ENCODE peak calls at places on chromosomes 11 and 22, in six cellular contexts. T, Z, W, Q, K and U are unnamed samples.
A peak's percentile ranks its signal among the peaks of the same experiment; 100 is the strongest.

GRCh38 chr22:46586531-46587011 is 33.6 kb upstream of the GRAMD4 start:
- DNase-seq in Z (no peak), W (no peak), Q (peak; percentile 18), T (no peak), K (no peak), U (no peak)

GRCh38 chr11:69154938-69155301 is 815 bp upstream of the SMIM38 start:
- DNase-seq in T (no peak), Q (no peak), Z (no peak), K (no peak), W (no peak), U (no peak)

GRCh38 chr22:23227380-23227779 is 47.1 kb downstream of the BCR start:
- DNase-seq in K (no peak), Q (no peak), T (peak; percentile 38), W (no peak), Z (no peak), U (no peak)

GRCh38 chr11:10294289-10294953 is 402 bp upstream of the SBF2 start:
- DNase-seq in Q (peak; percentile 53), Z (no peak), W (no peak), K (peak; percentile 47), T (peak; percentile 47), U (no peak)

GRCh38 chr11:119446871-119447663 is 24.1 kb upstream of the THY1 start:
- DNase-seq in Z (no peak), W (no peak), T (no peak), Q (no peak), K (no peak), U (no peak)

GRCh38 chr22:48554893-48555552 is 1272.7 kb downstream of the BRD1 start:
- DNase-seq in K (no peak), W (no peak), T (no peak), Q (no peak), Z (peak; percentile 7), U (no peak)

GRCh38 chr11:35061516-35062440 is 77.2 kb upstream of the CD44 start:
- DNase-seq in Z (no peak), T (no peak), K (no peak), W (no peak), Q (no peak), U (no peak)

GRCh38 chr11:70590356-70590991 is 192.1 kb downstream of the CTTN start:
- DNase-seq in Z (no peak), Q (no peak), K (no peak), T (no peak), W (no peak), U (no peak)

GRCh38 chr11:34997872-34998548 is 81.6 kb downstream of the PDHX start:
- DNase-seq in W (no peak), K (no peak), Z (no peak), T (no peak), Q (no peak), U (no peak)

GRCh38 chr11:20632169-20632532 is 32.7 kb downstream of the SLC6A5 start:
- DNase-seq in T (no peak), Z (no peak), W (no peak), K (no peak), Q (no peak), U (no peak)

GRCh38 chr11:86891020-86891419 is 64.2 kb downstream of the FZD4 start:
- DNase-seq in Z (no peak), K (no peak), Q (no peak), T (no peak), W (no peak), U (no peak)

GRCh38 chr11:76830639-76831312 is 29.9 kb upstream of the ACER3 start:
- DNase-seq in Z (peak; percentile 29), W (no peak), K (peak; percentile 36), Q (no peak), T (peak; percentile 78), U (no peak)

GRCh38 chr11:70100283-70100610 is 22.1 kb downstream of the ANO1 start:
- DNase-seq in Q (no peak), T (no peak), W (no peak), K (no peak), Z (no peak), U (no peak)

GRCh38 chr22:24181088-24181995 is at the start of gene SUSD2:
- DNase-seq in K (no peak), Q (no peak), W (no peak), T (no peak), Z (no peak), U (no peak)

GRCh38 chr22:49229483-49230193 is 598.0 kb downstream of the BRD1 start:
- DNase-seq in K (no peak), Z (no peak), T (no peak), Q (no peak), W (peak; percentile 5), U (peak; percentile 40)

GRCh38 chr11:118895093-118896039 is 11.7 kb downstream of the CXCR5 start:
- DNase-seq in Z (no peak), T (no peak), W (no peak), Q (no peak), K (no peak), U (no peak)

GRCh38 chr11:121451982-121452608 is at the start of gene SORL1:
- DNase-seq in T (peak; percentile 76), Z (peak; percentile 30), Q (peak; percentile 78), W (peak; percentile 81), K (peak; percentile 71), U (no peak)

GRCh38 chr11:116352881-116353280 is 419.9 kb downstream of the BUD13 start:
- DNase-seq in Z (no peak), K (peak; percentile 92), Q (no peak), T (no peak), W (no peak), U (no peak)

GRCh38 chr11:69241075-69241740 is 52.7 kb upstream of the MYEOV start:
- DNase-seq in K (no peak), W (peak; percentile 28), Z (no peak), Q (no peak), T (no peak), U (no peak)

GRCh38 chr11:9219572-9219971 is 45.6 kb downstream of the DENND5A start:
- DNase-seq in K (no peak), Z (peak; percentile 94), T (peak; percentile 40), W (no peak), Q (no peak), U (no peak)

GRCh38 chr11:116122697-116123472 is 618.7 kb upstream of the CADM1 start:
- DNase-seq in T (no peak), W (no peak), K (no peak), Z (no peak), Q (no peak), U (no peak)

GRCh38 chr11:120792306-120792705 is 231.6 kb upstream of the TBCEL start:
- DNase-seq in Q (no peak), K (no peak), W (no peak), Z (no peak), T (no peak), U (no peak)

GRCh38 chr11:57779275-57779674 is 17.7 kb downstream of the CTNND1 start:
- DNase-seq in Z (peak; percentile 69), T (peak; percentile 40), Q (peak; percentile 58), W (no peak), K (peak; percentile 71), U (no peak)

GRCh38 chr22:22110548-22111266 is 128.1 kb upstream of the TOP3B start:
- DNase-seq in T (peak; percentile 27), K (peak; percentile 21), W (no peak), Z (peak; percentile 63), Q (peak; percentile 59), U (no peak)
- H3K4me3 ChIP-seq in T (no peak overlapping the region), K (no peak overlapping the region), W (no peak overlapping the region), Z (no peak overlapping the region), Q (no peak overlapping the region), U (no peak overlapping the region)

GRCh38 chr11:32713496-32713895 is 81.0 kb downstream of the CCDC73 start:
- DNase-seq in Z (no peak), W (no peak), T (no peak), Q (no peak), K (no peak), U (no peak)
- TF ChIP-seq CTCF in Z (peak; percentile 33), W (no peak), T (peak; percentile 40), Q (peak; percentile 27), K (no peak), U (no peak)

GRCh38 chr22:38943181-38943580 is 14.2 kb upstream of the APOBEC3A start:
- DNase-seq in Z (no peak), Q (no peak), W (peak; percentile 38), T (no peak), K (no peak), U (no peak)

GRCh38 chr22:38941488-38941987 is 15.9 kb upstream of the APOBEC3A start:
- DNase-seq in Z (no peak), T (peak; percentile 23), K (peak; percentile 54), Q (no peak), W (no peak), U (no peak)

GRCh38 chr22:38944653-38945052 is 12.8 kb upstream of the APOBEC3A start:
- DNase-seq in Z (no peak), Q (no peak), K (no peak), T (no peak), W (no peak), U (no peak)

GRCh38 chr22:38942702-38943101 is 14.7 kb upstream of the APOBEC3A start:
- DNase-seq in W (no peak), Q (no peak), Z (no peak), T (no peak), K (no peak), U (no peak)

DNA sequence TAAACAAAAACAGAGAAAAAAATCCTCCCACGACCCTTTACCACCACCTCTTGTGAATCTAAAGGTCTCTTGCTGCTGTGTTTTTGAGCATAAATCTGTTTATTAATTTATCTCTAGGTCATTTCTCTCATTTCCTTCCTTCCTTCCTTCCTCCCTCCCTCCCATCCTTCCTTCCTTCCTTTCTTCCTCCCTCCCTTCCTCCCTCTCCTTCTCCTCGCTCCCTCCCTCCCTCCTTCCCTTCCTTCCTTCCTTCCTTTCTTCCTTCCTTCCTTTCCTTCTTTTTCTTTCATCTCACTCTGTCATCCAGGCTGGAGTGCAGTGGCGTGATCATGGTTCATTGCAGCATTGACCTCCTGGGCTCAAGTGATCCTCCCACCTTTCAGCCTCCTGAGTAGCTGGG is 13.5 kb upstream of the APOBEC3A start:
- DNase-seq in T (no peak), K (no peak), W (no peak), Z (no peak), Q (no peak), U (no peak)
- H3K4me1 ChIP-seq in T (no peaks in the 10 kb centered on the region), K (no peaks in the 10 kb centered on the region), W (no peaks in the 10 kb centered on the region), Z (no peaks in the 10 kb centered on the region), Q (peaks cover 4% of the 10 kb centered on the region), U (no peaks in the 10 kb centered on the region)

GRCh38 chr11:66718320-66718971 is 10.6 kb downstream of the SPTBN2 start:
- DNase-seq in Z (no peak), K (peak; percentile 77), W (peak; percentile 69), T (no peak), Q (no peak), U (no peak)

GRCh38 chr11:66720223-66720898 is 8.7 kb downstream of the SPTBN2 start:
- DNase-seq in Z (peak; percentile 72), W (peak; percentile 88), K (peak; percentile 98), Q (no peak), T (peak; percentile 99), U (no peak)

GRCh38 chr11:66715346-66716085 is 13.5 kb downstream of the SPTBN2 start:
- DNase-seq in Z (no peak), K (no peak), W (no peak), Q (no peak), T (no peak), U (no peak)

GRCh38 chr11:66719111-66719872 is 9.7 kb downstream of the SPTBN2 start:
- DNase-seq in T (no peak), Q (no peak), Z (no peak), K (no peak), W (no peak), U (no peak)

DNA sequence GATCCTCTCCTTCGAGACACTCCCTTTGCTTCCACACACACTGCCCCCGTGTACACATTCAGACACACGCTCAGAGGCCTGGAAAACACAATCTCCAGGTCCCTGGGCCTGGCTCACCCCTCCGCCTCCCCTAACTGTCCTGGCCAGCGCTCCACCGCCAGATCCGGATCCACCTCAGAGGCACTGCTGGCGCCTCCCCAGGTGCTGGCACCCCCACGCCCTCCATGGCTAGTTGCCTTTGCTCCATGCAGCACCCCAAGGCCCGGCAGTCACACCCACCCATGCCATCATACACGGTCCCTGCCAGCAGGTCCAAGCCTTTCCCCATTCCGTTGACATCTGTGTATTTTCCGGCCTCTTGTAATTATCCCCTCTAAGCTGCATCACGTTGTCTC is 11.1 kb downstream of the SPTBN2 start:
- DNase-seq in W (no peak), T (no peak), Z (no peak), K (peak; percentile 20), Q (no peak), U (no peak)
- H3K4me3 ChIP-seq in W (peak overlapping the region; percentile 45), T (no peak overlapping the region), Z (no peak overlapping the region), K (peak overlapping the region; percentile 19), Q (no peak overlapping the region), U (no peak overlapping the region)